ENCODE peak calls at places on chromosomes 4 and X, in six cellular contexts. C, D, T, L, P and E are unnamed samples.

GRCh38 chr4:36332023-36332781 is 50.8 kb downstream of the DTHD1 start:
- DNase-seq in C (no peak), D (no peak), T (no peak), L (peak), P (no peak), E (no peak)

GRCh38 chr4:120703908-120704307 is 218.6 kb downstream of the PRDM5 start:
- DNase-seq in C (no peak), D (no peak), T (no peak), L (no peak), P (no peak), E (no peak)

GRCh38 chr4:141580523-141580922 is 55.9 kb upstream of the IL15 start:
- DNase-seq in C (no peak), D (no peak), T (no peak), L (peak), P (no peak), E (no peak)

GRCh38 chrX:88560673-88561330 is 186.2 kb upstream of the CPXCR1 start:
- DNase-seq in C (no peak), D (no peak), T (no peak), L (peak), P (no peak), E (no peak)

GRCh38 chrX:150213481-150214030 is 149.6 kb upstream of the MAMLD1 start:
- DNase-seq in C (no peak), D (no peak), T (no peak), L (no peak), P (no peak), E (no peak)

GRCh38 chr4:76704133-76704881 is 193.6 kb downstream of the SOWAHB start:
- DNase-seq in C (no peak), D (no peak), T (no peak), L (peak), P (peak), E (peak)

GRCh38 chr4:86306816-86307215 is 53.0 kb downstream of the MAPK10 start:
- DNase-seq in C (no peak), D (no peak), T (no peak), L (no peak), P (peak), E (no peak)

GRCh38 chr4:119478446-119479179 is 150.0 kb downstream of the PDE5A start:
- DNase-seq in C (no peak), D (no peak), T (no peak), L (no peak), P (no peak), E (no peak)

GRCh38 chr4:101597204-101597603 is 193.3 kb upstream of the BANK1 start:
- DNase-seq in C (peak), D (no peak), T (no peak), L (peak), P (no peak), E (no peak)

GRCh38 chrX:69104756-69105434 is 60.4 kb downstream of the PJA1 start:
- DNase-seq in C (no peak), D (no peak), T (no peak), L (peak), P (no peak), E (no peak)

GRCh38 chrX:48945517-48946348 is 11.7 kb downstream of the OTUD5 start:
- DNase-seq in C (peak), D (no peak), T (peak), L (peak), P (peak), E (no peak)

GRCh38 chrX:73262991-73263390 is 48.3 kb upstream of the NAP1L2 start:
- DNase-seq in C (peak), D (no peak), T (no peak), L (peak), P (no peak), E (no peak)

GRCh38 chrX:13015536-13016236 is 28.7 kb downstream of the FAM9C start:
- DNase-seq in C (no peak), D (no peak), T (no peak), L (peak), P (no peak), E (no peak)

GRCh38 chr4:138677651-138678202 is 337.9 kb upstream of the NOCT start:
- DNase-seq in C (no peak), D (no peak), T (no peak), L (no peak), P (no peak), E (no peak)

GRCh38 chrX:73916931-73917657 is 354.1 kb downstream of the CHIC1 start:
- DNase-seq in C (peak), D (no peak), T (no peak), L (peak), P (peak), E (peak)

GRCh38 chr4:105210901-105211300 is 64.2 kb downstream of the TET2 start:
- DNase-seq in C (no peak), D (no peak), T (no peak), L (no peak), P (no peak), E (no peak)

DNA sequence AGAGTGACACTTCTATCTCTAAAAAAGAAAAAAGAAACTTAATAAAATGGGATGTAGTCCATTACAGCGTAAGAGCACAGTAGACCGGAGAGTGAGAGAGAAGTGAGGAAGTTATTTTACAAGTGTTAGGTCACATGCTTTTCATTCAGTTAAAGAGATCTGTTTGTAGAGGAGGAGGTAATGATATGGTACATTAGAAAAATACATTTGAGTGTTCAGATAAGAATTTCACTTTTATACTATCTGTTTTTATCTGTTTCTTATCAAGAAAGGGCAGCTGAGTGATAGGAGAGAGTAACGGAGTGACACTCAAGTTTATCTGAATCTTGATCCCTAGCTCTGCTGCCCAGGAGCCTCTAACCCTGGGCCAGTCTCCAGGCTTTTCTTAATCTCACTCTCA is 38.9 kb downstream of the FNIP2 start:
- DNase-seq in C (no peak), D (no peak), T (no peak), L (peak), P (no peak), E (no peak)
- H3K4me3 ChIP-seq in C (no peak), D (no peak), T (no peak), L (no peak), P (no peak), E (no peak)

GRCh38 chrX:64204252-64204651 is 1.3 kb downstream of the AMER1 start:
- DNase-seq in C (peak), D (peak), T (no peak), L (peak), P (peak), E (no peak)
- H3K4me3 ChIP-seq in C (peak), D (peak), T (no peak), L (peak), P (peak), E (peak)

DNA sequence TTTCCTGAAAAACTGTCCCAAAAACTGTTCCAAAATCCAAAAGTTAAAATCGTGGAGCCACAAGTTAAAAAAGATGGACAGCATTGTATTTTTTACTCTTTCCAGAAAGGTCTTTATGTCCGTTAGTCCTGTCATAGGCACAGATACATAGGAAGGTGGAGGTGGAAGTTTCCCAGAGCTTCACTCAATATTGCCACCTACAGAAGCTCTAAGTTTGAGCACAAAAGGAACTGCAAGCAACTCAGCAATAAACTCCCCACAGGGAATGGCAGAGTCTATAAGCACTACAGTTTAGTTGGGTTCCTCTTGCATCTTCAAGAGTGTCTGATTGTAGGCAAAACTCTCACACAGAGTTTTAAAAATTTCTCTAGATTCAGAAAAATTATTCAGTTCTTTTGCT is 22.0 kb upstream of the UGT2B4 start:
- DNase-seq in C (no peak), D (no peak), T (no peak), L (peak), P (no peak), E (no peak)
- H3K4me3 ChIP-seq in C (no peak), D (no peak), T (no peak), L (no peak), P (no peak), E (no peak)

GRCh38 chr4:40515398-40516293 is 114.0 kb downstream of the RBM47 start:
- DNase-seq in C (no peak), D (no peak), T (peak), L (peak), P (no peak), E (no peak)
- H3K4me3 ChIP-seq in C (no peak), D (no peak), T (no peak), L (no peak), P (no peak), E (no peak)

DNA sequence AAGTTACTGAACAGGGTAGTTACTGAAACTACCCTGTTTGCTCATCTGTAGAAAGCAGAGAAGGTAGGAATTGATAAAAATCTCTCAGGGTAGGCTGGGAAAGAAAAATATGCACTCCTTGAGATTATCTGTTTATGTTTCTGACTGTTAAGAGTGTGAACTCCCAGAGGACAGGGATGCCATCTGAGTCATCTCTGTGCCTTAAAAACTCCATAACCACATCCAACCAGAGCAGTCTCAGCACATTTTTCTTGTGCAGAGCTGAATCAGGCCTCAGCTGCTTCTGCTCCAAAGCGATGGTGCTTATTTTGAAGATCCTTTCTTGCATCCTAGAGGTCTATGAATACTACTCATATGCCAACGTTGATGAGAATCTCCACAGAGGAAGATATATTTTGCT is 9.9 kb downstream of the CENPVL3 start:
- DNase-seq in C (no peak), D (no peak), T (no peak), L (no peak), P (no peak), E (no peak)
- H3K4me3 ChIP-seq in C (no peak), D (no peak), T (no peak), L (no peak), P (no peak), E (no peak)